ENCODE peak calls at places on chromosomes 2 and 18, in five cellular contexts. One of them, this sample, is unnamed.

GRCh38 chr2:160156665-160157064 is 43.4 kb downstream of the ITGB6 start:
- DNase-seq in transverse colon: no peak
- DNase-seq in upper lobe of left lung: no peak
- DNase-seq in H1: no peak
- DNase-seq in stomach: no peak
- DNase-seq in this sample: no peak

GRCh38 chr2:138028538-138028937 is 64.3 kb downstream of the HNMT start:
- DNase-seq in transverse colon: no peak
- DNase-seq in upper lobe of left lung: no peak
- DNase-seq in H1: no peak
- DNase-seq in stomach: no peak
- DNase-seq in this sample: no peak

GRCh38 chr18:9941108-9941507 is 27.3 kb downstream of the VAPA start:
- DNase-seq in transverse colon: no peak
- DNase-seq in upper lobe of left lung: no peak
- DNase-seq in H1: no peak
- DNase-seq in stomach: no peak
- DNase-seq in this sample: no peak

GRCh38 chr18:6013101-6013790 is 117.9 kb upstream of the TMEM200C start:
- DNase-seq in transverse colon: no peak
- DNase-seq in upper lobe of left lung: no peak
- DNase-seq in H1: no peak
- DNase-seq in stomach: no peak
- DNase-seq in this sample: no peak

GRCh38 chr2:149365826-149366583 is 35.6 kb downstream of the LYPD6 start:
- DNase-seq in transverse colon: no peak
- DNase-seq in upper lobe of left lung: no peak
- DNase-seq in H1: no peak
- DNase-seq in stomach: peak; percentile 83
- DNase-seq in this sample: no peak

GRCh38 chr2:68258854-68259253 is 6.5 kb upstream of the PPP3R1 start:
- DNase-seq in transverse colon: no peak
- DNase-seq in upper lobe of left lung: no peak
- DNase-seq in H1: no peak
- DNase-seq in stomach: no peak
- DNase-seq in this sample: no peak

GRCh38 chr2:216235462-216235861 is 126.3 kb downstream of the XRCC5 start:
- DNase-seq in transverse colon: no peak
- DNase-seq in upper lobe of left lung: no peak
- DNase-seq in H1: no peak
- DNase-seq in stomach: no peak
- DNase-seq in this sample: no peak

GRCh38 chr2:235734700-235735205 is 240.9 kb downstream of the AGAP1 start:
- DNase-seq in transverse colon: no peak
- DNase-seq in upper lobe of left lung: no peak
- DNase-seq in H1: no peak
- DNase-seq in stomach: no peak
- DNase-seq in this sample: no peak

GRCh38 chr2:45904931-45905642 is 253.6 kb downstream of the PRKCE start:
- DNase-seq in transverse colon: no peak
- DNase-seq in upper lobe of left lung: no peak
- DNase-seq in H1: no peak
- DNase-seq in stomach: no peak
- DNase-seq in this sample: no peak

GRCh38 chr18:24181806-24182205 is 42.9 kb downstream of the CABYR start:
- DNase-seq in transverse colon: no peak
- DNase-seq in upper lobe of left lung: no peak
- DNase-seq in H1: no peak
- DNase-seq in stomach: no peak
- DNase-seq in this sample: no peak

GRCh38 chr2:135525786-135526185 is 5.2 kb downstream of the ZRANB3 start:
- DNase-seq in transverse colon: no peak
- DNase-seq in upper lobe of left lung: no peak
- DNase-seq in H1: no peak
- DNase-seq in stomach: no peak
- DNase-seq in this sample: no peak

GRCh38 chr18:53422896-53423295 is 801.6 kb downstream of the MBD2 start:
- DNase-seq in transverse colon: no peak
- DNase-seq in upper lobe of left lung: no peak
- DNase-seq in H1: no peak
- DNase-seq in stomach: no peak
- DNase-seq in this sample: no peak

GRCh38 chr2:174748948-174749347 is 15.3 kb downstream of the CHRNA1 start:
- DNase-seq in transverse colon: peak; percentile 74
- DNase-seq in upper lobe of left lung: peak; percentile 38
- DNase-seq in H1: peak; percentile 66
- DNase-seq in stomach: peak; percentile 63
- DNase-seq in this sample: no peak

GRCh38 chr2:37683926-37684780 is 12.7 kb upstream of the CDC42EP3 start:
- DNase-seq in transverse colon: no peak
- DNase-seq in upper lobe of left lung: no peak
- DNase-seq in H1: no peak
- DNase-seq in stomach: no peak
- DNase-seq in this sample: no peak

GRCh38 chr2:170895023-170895759 is 33.9 kb upstream of the GORASP2 start:
- DNase-seq in transverse colon: no peak
- DNase-seq in upper lobe of left lung: no peak
- DNase-seq in H1: no peak
- DNase-seq in stomach: no peak
- DNase-seq in this sample: no peak

GRCh38 chr2:105802587-105802986 is 57.9 kb downstream of the NCK2 start:
- DNase-seq in transverse colon: no peak
- DNase-seq in upper lobe of left lung: no peak
- DNase-seq in H1: no peak
- DNase-seq in stomach: no peak
- DNase-seq in this sample: no peak

GRCh38 chr2:27203741-27204140 is 8.1 kb upstream of the ATRAID start:
- DNase-seq in transverse colon: no peak
- DNase-seq in upper lobe of left lung: no peak
- DNase-seq in H1: no peak
- DNase-seq in stomach: no peak
- DNase-seq in this sample: no peak

GRCh38 chr2:230714122-230714453 is 1.4 kb downstream of the CAB39 start:
- DNase-seq in transverse colon: peak; percentile 20
- DNase-seq in upper lobe of left lung: no peak
- DNase-seq in H1: no peak
- DNase-seq in stomach: no peak
- DNase-seq in this sample: no peak

GRCh38 chr2:134917958-134918517 is 584 bp upstream of the CCNT2 start:
- DNase-seq in transverse colon: no peak
- DNase-seq in upper lobe of left lung: no peak
- DNase-seq in H1: no peak
- DNase-seq in stomach: peak; percentile 89
- DNase-seq in this sample: peak; percentile 82

GRCh38 chr2:58182527-58182926 is 58.6 kb downstream of the FANCL start:
- DNase-seq in transverse colon: no peak
- DNase-seq in upper lobe of left lung: no peak
- DNase-seq in H1: no peak
- DNase-seq in stomach: no peak
- DNase-seq in this sample: no peak

GRCh38 chr2:71906357-71906973 is 241.2 kb downstream of the CYP26B1 start:
- DNase-seq in transverse colon: no peak
- DNase-seq in upper lobe of left lung: no peak
- DNase-seq in H1: no peak
- DNase-seq in stomach: no peak
- DNase-seq in this sample: no peak

GRCh38 chr18:77765468-77765867 is 515.8 kb downstream of the GALR1 start:
- DNase-seq in transverse colon: peak; percentile 12
- DNase-seq in upper lobe of left lung: no peak
- DNase-seq in H1: no peak
- DNase-seq in stomach: no peak
- DNase-seq in this sample: peak; percentile 31

GRCh38 chr2:109448946-109449788 is 164.6 kb downstream of the SEPTIN10 start:
- DNase-seq in transverse colon: peak; percentile 24
- DNase-seq in upper lobe of left lung: peak; percentile 76
- DNase-seq in H1: no peak
- DNase-seq in stomach: peak; percentile 63
- DNase-seq in this sample: no peak

GRCh38 chr2:8597526-8598225 is 84.2 kb upstream of the ID2 start:
- DNase-seq in transverse colon: no peak
- DNase-seq in upper lobe of left lung: no peak
- DNase-seq in H1: no peak
- DNase-seq in stomach: no peak
- DNase-seq in this sample: no peak

GRCh38 chr18:3281456-3282400 is 19.8 kb downstream of the MYL12B start:
- DNase-seq in transverse colon: no peak
- DNase-seq in upper lobe of left lung: no peak
- DNase-seq in H1: no peak
- DNase-seq in stomach: no peak
- DNase-seq in this sample: no peak

GRCh38 chr2:182824759-182825143 is 41.7 kb downstream of the FRZB start:
- DNase-seq in transverse colon: no peak
- DNase-seq in upper lobe of left lung: no peak
- DNase-seq in H1: no peak
- DNase-seq in stomach: no peak
- DNase-seq in this sample: no peak

GRCh38 chr2:86039178-86039962 is 66.3 kb downstream of the POLR1A start:
- DNase-seq in transverse colon: no peak
- DNase-seq in upper lobe of left lung: no peak
- DNase-seq in H1: no peak
- DNase-seq in stomach: peak; percentile 17
- DNase-seq in this sample: no peak
- H3K36me3 ChIP-seq in transverse colon: no peaks in the 10 kb centered on the region
- H3K36me3 ChIP-seq in upper lobe of left lung: peaks cover 57% of the 10 kb centered on the region
- H3K36me3 ChIP-seq in H1: peaks cover 27% of the 10 kb centered on the region
- H3K36me3 ChIP-seq in stomach: peaks cover 81% of the 10 kb centered on the region
- H3K36me3 ChIP-seq in this sample: peaks cover 8% of the 10 kb centered on the region

GRCh38 chr2:239268082-239268481 is 132.7 kb downstream of the HDAC4 start:
- DNase-seq in transverse colon: peak; percentile 83
- DNase-seq in upper lobe of left lung: peak; percentile 79
- DNase-seq in H1: no peak
- DNase-seq in stomach: peak; percentile 83
- DNase-seq in this sample: no peak

GRCh38 chr2:239266779-239267410 is 133.9 kb downstream of the HDAC4 start:
- DNase-seq in transverse colon: peak; percentile 32
- DNase-seq in upper lobe of left lung: no peak
- DNase-seq in H1: no peak
- DNase-seq in stomach: peak; percentile 22
- DNase-seq in this sample: no peak

GRCh38 chr2:239268549-239268948 is 132.3 kb downstream of the HDAC4 start:
- DNase-seq in transverse colon: no peak
- DNase-seq in upper lobe of left lung: peak; percentile 21
- DNase-seq in H1: no peak
- DNase-seq in stomach: peak; percentile 14
- DNase-seq in this sample: no peak

GRCh38 chr2:239266436-239266770 is 134.4 kb downstream of the HDAC4 start:
- DNase-seq in transverse colon: no peak
- DNase-seq in upper lobe of left lung: no peak
- DNase-seq in H1: no peak
- DNase-seq in stomach: peak; percentile 24
- DNase-seq in this sample: no peak

DNA sequence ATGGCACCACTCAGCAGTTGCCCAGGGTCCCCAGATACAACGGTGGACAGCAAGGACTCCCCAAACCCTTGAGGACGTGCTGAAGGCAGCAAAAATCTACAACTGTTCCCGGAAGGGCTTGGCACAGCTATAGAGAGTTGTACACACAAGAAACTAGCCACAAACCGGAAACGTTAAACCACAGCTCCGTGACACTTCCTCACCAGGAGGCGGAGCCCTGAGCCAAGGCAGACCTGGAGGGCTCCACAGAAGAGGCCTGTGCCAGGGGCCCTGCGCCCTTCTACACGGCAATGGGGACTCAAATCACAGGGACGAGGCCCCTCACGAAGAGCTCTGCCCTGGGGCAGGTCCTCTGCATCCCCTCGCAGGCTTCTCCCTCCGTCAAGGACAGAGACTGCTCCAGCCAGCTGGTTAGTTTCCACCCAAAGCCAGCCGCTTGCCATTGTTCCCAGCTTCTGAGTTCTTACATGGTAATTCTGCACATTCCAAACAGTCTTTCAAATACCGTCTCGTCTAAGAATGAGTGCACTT is 133.3 kb downstream of the HDAC4 start:
- DNase-seq in transverse colon: peak; percentile 89
- DNase-seq in upper lobe of left lung: peak; percentile 96
- DNase-seq in H1: no peak
- DNase-seq in stomach: peak; percentile 80
- DNase-seq in this sample: peak; percentile 72
- H3K4me1 ChIP-seq in transverse colon: peaks cover 69% of the 10 kb centered on the region
- H3K4me1 ChIP-seq in upper lobe of left lung: peaks cover 59% of the 10 kb centered on the region
- H3K4me1 ChIP-seq in H1: peaks cover 22% of the 10 kb centered on the region
- H3K4me1 ChIP-seq in stomach: peaks cover 56% of the 10 kb centered on the region
- H3K4me1 ChIP-seq in this sample: peaks cover 86% of the 10 kb centered on the region

GRCh38 chr2:171922230-171923022 is at the start of gene HAT1:
- DNase-seq in transverse colon: peak; percentile 99
- DNase-seq in upper lobe of left lung: peak; percentile 97
- DNase-seq in H1: peak; percentile 92
- DNase-seq in stomach: peak; percentile 99
- DNase-seq in this sample: peak; percentile 95
- TF ChIP-seq EP300 in transverse colon: peak; percentile 45
- TF ChIP-seq EP300 in upper lobe of left lung: no peak
- TF ChIP-seq EP300 in H1: no peak
- TF ChIP-seq EP300 in stomach: no peak
- TF ChIP-seq EP300 in this sample: peak; percentile 85

DNA sequence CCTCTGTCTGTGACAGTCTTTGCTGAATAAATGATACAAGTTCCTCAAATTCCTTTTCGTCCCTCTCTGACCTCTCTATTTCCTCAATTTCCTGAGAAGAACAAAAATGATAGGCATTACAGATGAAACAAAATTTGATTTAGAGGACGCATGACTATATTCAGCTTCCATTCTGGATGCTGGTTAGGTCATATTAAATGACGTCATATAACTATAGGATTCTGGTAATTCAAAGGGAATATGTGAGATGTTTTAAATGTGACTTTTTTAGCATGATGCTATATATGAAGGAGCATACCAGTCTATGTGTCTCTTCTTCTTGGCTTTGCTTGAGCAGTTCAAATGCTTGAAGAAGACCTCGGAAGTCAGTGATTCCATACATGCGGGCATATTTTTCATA is 102.3 kb downstream of the TTN start:
- DNase-seq in transverse colon: no peak
- DNase-seq in upper lobe of left lung: no peak
- DNase-seq in H1: no peak
- DNase-seq in stomach: no peak
- DNase-seq in this sample: no peak
- H3K36me3 ChIP-seq in transverse colon: no peaks in the 10 kb centered on the region
- H3K36me3 ChIP-seq in upper lobe of left lung: no peaks in the 10 kb centered on the region
- H3K36me3 ChIP-seq in H1: no peaks in the 10 kb centered on the region
- H3K36me3 ChIP-seq in stomach: no peaks in the 10 kb centered on the region
- H3K36me3 ChIP-seq in this sample: no peaks in the 10 kb centered on the region

DNA sequence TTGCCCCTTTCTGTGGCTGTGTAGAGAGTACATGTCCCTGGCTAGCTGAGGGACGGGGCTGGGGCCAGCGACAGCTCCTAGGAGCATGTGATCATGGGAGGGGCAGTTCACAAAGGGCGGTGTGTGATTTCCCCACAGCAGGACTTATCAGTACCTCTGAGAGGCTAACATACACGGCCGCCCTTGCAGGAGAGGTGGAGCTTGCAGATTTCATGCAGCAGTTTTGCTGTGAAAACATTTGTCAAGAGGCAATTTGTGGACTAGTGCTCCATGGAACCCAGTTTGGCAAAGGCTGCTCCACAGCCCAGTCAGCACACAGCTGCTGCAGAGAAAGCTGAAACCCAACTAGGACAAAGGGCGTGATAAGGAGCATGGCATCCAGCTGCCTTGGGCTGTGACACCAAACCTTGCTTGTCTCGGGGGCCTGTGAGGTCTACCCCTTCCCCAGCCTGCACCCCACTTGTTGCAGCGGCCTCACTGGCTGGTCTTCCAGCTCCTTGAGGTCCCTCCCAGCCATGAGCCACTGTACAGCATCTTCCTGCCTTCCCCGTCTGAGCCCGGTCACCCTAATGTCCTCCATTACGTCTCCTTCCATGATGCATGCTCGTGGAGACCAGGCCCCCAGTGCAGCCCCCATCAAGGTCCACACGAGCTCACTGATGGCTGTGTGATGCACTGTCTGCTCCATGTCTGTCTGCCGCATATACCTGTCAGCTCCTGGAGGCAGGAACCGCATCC is 121.4 kb upstream of the HDAC4 start:
- DNase-seq in transverse colon: no peak
- DNase-seq in upper lobe of left lung: peak; percentile 37
- DNase-seq in H1: no peak
- DNase-seq in stomach: no peak
- DNase-seq in this sample: no peak
- H3K4me1 ChIP-seq in transverse colon: no peaks in the 10 kb centered on the region
- H3K4me1 ChIP-seq in upper lobe of left lung: no peaks in the 10 kb centered on the region
- H3K4me1 ChIP-seq in H1: peaks cover 3% of the 10 kb centered on the region
- H3K4me1 ChIP-seq in stomach: no peaks in the 10 kb centered on the region
- H3K4me1 ChIP-seq in this sample: no peaks in the 10 kb centered on the region